ENCODE peak calls at places on chromosomes 6 and 20, in five cellular contexts. Y is iris pigment epithelial cell, U is nucleus accumbens, R is astrocyte of the spinal cord, G is heart right ventricle. T is an unnamed sample.

GRCh38 chr6:74638467-74638866 is 567.4 kb downstream of the COL12A1 start:
- DNase-seq in Y (no peak), U (no peak), R (peak), G (no peak), T (no peak)

GRCh38 chr20:8786383-8786782 is 282.5 kb upstream of the PLCB4 start:
- DNase-seq in Y (no peak), U (no peak), R (no peak), G (no peak), T (no peak)

GRCh38 chr6:46013639-46014038 is 2.0 kb downstream of the CLIC5 start:
- DNase-seq in Y (no peak), U (no peak), R (no peak), G (no peak), T (no peak)

GRCh38 chr6:110999634-111000270 is 17.9 kb downstream of the RPF2 start:
- DNase-seq in Y (peak), U (no peak), R (peak), G (no peak), T (no peak)

GRCh38 chr6:39803872-39804271 is 11.7 kb downstream of the DAAM2 start:
- DNase-seq in Y (no peak), U (no peak), R (no peak), G (no peak), T (no peak)

GRCh38 chr6:32627831-32628230 is 9.4 kb upstream of the HLA-DQA1 start:
- DNase-seq in Y (peak), U (no peak), R (peak), G (peak), T (no peak)

GRCh38 chr6:125794342-125795137 is 3.8 kb downstream of the NCOA7 start:
- DNase-seq in Y (peak), U (no peak), R (no peak), G (no peak), T (no peak)

GRCh38 chr20:49887251-49887827 is 28.0 kb downstream of the SPATA2 start:
- DNase-seq in Y (peak), U (no peak), R (no peak), G (peak), T (no peak)

GRCh38 chr6:149166747-149167146 is 150.8 kb upstream of the TAB2 start:
- DNase-seq in Y (peak), U (no peak), R (peak), G (no peak), T (no peak)

GRCh38 chr6:20182926-20183521 is 29.2 kb downstream of the MBOAT1 start:
- DNase-seq in Y (peak), U (no peak), R (peak), G (peak), T (no peak)

GRCh38 chr6:64012351-64013060 is 376.9 kb downstream of the PHF3 start:
- DNase-seq in Y (peak), U (peak), R (peak), G (no peak), T (no peak)

GRCh38 chr6:166275714-166276166 is 32.5 kb downstream of the PRR18 start:
- DNase-seq in Y (peak), U (peak), R (peak), G (peak), T (no peak)

GRCh38 chr6:64776359-64776758 is 930.7 kb downstream of the EYS start:
- DNase-seq in Y (no peak), U (no peak), R (no peak), G (no peak), T (no peak)